ENCODE peak calls at places on chromosomes 3 and 15, in eight cellular contexts. Z is GM23338, A is AG09309, D is fibroblast of lung, G is activated B cell treated with CpG ODN at 0.5 μM for 24 hours, P is A549, C is cardiac muscle cell, X is AG04449. H is an unnamed sample.

GRCh38 chr3:16513141-16514020 is at the start of gene RFTN1:
- DNase-seq in Z (peak), A (no peak), D (peak), G (peak), P (no peak), C (peak), X (no peak), H (peak)

GRCh38 chr3:53180305-53181023 is 19.5 kb downstream of the PRKCD start:
- DNase-seq in Z (no peak), A (no peak), D (no peak), G (peak), P (no peak), C (no peak), X (no peak), H (no peak)

GRCh38 chr15:88894819-88895767 is at the start of gene HAPLN3:
- DNase-seq in Z (peak), A (no peak), D (peak), G (peak), P (peak), C (peak), X (no peak), H (no peak)

GRCh38 chr3:184636774-184637316 is 75.0 kb downstream of the MAGEF1 start:
- DNase-seq in Z (no peak), A (peak), D (peak), G (no peak), P (no peak), C (peak), X (peak), H (no peak)

GRCh38 chr3:84836961-84837360 is 121.8 kb upstream of the CADM2 start:
- DNase-seq in Z (peak), A (no peak), D (no peak), G (no peak), P (no peak), C (peak), X (no peak), H (no peak)

GRCh38 chr3:61250784-61251173 is 473 bp downstream of the FHIT start:
- DNase-seq in Z (peak), A (no peak), D (peak), G (no peak), P (no peak), C (no peak), X (no peak), H (peak)

GRCh38 chr3:110984456-110985250 is 87.0 kb upstream of the NECTIN3 start:
- DNase-seq in Z (no peak), A (no peak), D (no peak), G (no peak), P (no peak), C (no peak), X (no peak), H (no peak)

GRCh38 chr15:23518104-23518503 is 47.4 kb upstream of the MKRN3 start:
- DNase-seq in Z (no peak), A (no peak), D (no peak), G (no peak), P (no peak), C (no peak), X (no peak), H (no peak)

GRCh38 chr3:5479229-5479799 is 291.8 kb downstream of the EDEM1 start:
- DNase-seq in Z (no peak), A (no peak), D (no peak), G (no peak), P (no peak), C (no peak), X (no peak), H (no peak)

GRCh38 chr3:49351521-49352011 is 6.6 kb downstream of the GPX1 start:
- DNase-seq in Z (no peak), A (peak), D (peak), G (no peak), P (no peak), C (no peak), X (peak), H (no peak)

GRCh38 chr3:188900421-188900941 is 271.3 kb upstream of the TPRG1 start:
- DNase-seq in Z (no peak), A (peak), D (peak), G (no peak), P (peak), C (no peak), X (no peak), H (no peak)

GRCh38 chr15:50265620-50266019 is at the start of gene HDC:
- DNase-seq in Z (peak), A (no peak), D (no peak), G (no peak), P (no peak), C (peak), X (no peak), H (no peak)

GRCh38 chr15:92524161-92524560 is 130.5 kb downstream of the ST8SIA2 start:
- DNase-seq in Z (no peak), A (no peak), D (no peak), G (no peak), P (no peak), C (no peak), X (no peak), H (no peak)

GRCh38 chr3:52046186-52046913 is 10.0 kb downstream of the DUSP7 start:
- DNase-seq in Z (no peak), A (peak), D (peak), G (no peak), P (peak), C (no peak), X (peak), H (no peak)

GRCh38 chr3:103388214-103388613 is 953.4 kb downstream of the ZPLD1 start:
- DNase-seq in Z (no peak), A (no peak), D (peak), G (no peak), P (no peak), C (no peak), X (peak), H (no peak)

GRCh38 chr15:99009741-99010370 is 2.3 kb upstream of the PGPEP1L start:
- DNase-seq in Z (no peak), A (no peak), D (peak), G (no peak), P (no peak), C (peak), X (no peak), H (no peak)

GRCh38 chr3:87076951-87077350 is 86.0 kb upstream of the VGLL3 start:
- DNase-seq in Z (no peak), A (peak), D (peak), G (no peak), P (peak), C (no peak), X (peak), H (no peak)

GRCh38 chr3:30012941-30013543 is 593.4 kb upstream of the TGFBR2 start:
- DNase-seq in Z (peak), A (peak), D (peak), G (no peak), P (peak), C (peak), X (no peak), H (peak)

GRCh38 chr3:67109651-67110204 is 111.6 kb downstream of the KBTBD8 start:
- DNase-seq in Z (peak), A (peak), D (peak), G (no peak), P (peak), C (peak), X (peak), H (no peak)

GRCh38 chr3:15884132-15884531 is 86.4 kb upstream of the ANKRD28 start:
- DNase-seq in Z (no peak), A (no peak), D (no peak), G (no peak), P (no peak), C (no peak), X (no peak), H (no peak)

DNA sequence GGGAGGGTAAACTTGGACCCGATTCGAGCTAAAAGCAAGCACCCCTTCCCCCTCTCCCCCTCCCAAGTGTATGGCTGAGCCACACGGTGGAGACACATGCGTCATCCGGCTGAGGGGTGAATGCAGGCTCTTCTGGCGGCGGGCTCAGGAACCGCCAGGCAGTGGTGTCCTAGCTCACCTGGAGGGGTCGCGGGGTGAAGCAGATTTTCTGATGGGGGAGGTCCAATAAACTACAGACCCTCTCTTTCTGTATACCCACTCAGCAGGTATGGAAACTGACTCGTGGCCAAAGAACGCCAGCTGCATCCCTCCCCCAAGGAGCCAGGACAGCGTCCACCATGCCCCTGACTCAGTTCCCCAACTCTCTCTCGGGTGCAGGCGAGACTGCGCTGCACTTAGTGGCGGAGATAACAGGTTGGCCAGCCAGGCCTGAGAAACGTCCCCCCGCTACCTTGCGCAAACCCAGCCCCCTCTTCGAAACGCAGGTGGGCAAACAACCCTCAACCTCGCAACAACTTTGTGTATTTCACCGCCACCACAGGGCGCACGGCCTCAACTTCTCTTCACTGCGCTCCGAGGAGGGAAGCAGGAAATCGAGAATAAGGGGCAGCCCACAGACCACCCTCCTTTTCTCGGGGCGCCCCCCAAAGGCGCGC is 1.3 kb downstream of the MAGI1 start:
- DNase-seq in Z (peak), A (no peak), D (peak), G (no peak), P (peak), C (peak), X (no peak), H (peak)
- TF ChIP-seq CTCF in Z (peak), A (peak), D (no peak), G (no peak), P (no peak), C (peak), X (peak), H (peak)

GRCh38 chr3:112635674-112636073 is 5.3 kb downstream of the CCDC80 start:
- DNase-seq in Z (no peak), A (peak), D (peak), G (no peak), P (no peak), C (peak), X (peak), H (no peak)
- TF ChIP-seq CTCF in Z (no peak), A (no peak), D (peak), G (no peak), P (no peak), C (peak), X (peak), H (no peak)

DNA sequence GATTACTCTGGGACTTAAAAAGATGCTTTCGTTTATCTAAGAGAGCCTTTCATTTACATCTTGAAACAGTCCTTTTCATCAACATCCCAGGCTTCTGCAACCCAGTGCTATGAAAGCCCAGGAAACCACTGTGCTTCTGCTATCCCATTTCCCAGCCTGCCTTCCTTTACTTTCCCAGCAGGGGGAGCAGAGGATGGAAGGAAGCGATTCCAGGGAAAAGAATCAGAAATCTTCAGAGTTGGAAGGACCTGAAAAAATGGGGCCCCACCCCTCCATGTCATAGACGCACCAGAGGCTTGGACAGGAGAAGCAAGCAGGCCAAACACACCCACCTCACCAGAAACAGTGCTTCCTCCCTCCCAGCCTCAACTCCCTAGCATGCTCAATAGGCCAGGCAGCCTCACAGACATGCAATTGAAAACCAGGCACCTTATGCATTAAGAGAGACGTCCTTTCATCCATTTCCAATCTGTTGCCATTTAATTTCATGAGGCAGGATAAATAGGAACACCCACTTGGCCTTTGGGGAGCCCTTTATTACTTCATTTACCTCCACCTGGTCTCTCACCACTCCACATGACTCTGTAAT is 584.1 kb downstream of the NTRK3 start:
- DNase-seq in Z (peak), A (no peak), D (peak), G (no peak), P (peak), C (peak), X (no peak), H (peak)
- TF ChIP-seq CTCF in Z (peak), A (peak), D (peak), G (no peak), P (peak), C (peak), X (peak), H (peak)

GRCh38 chr3:72088486-72089025 is 303.6 kb upstream of the PROK2 start:
- DNase-seq in Z (peak), A (no peak), D (no peak), G (no peak), P (no peak), C (no peak), X (no peak), H (no peak)

GRCh38 chr3:72095521-72095920 is 310.6 kb upstream of the PROK2 start:
- DNase-seq in Z (no peak), A (no peak), D (no peak), G (no peak), P (no peak), C (no peak), X (no peak), H (no peak)

GRCh38 chr3:72093270-72093669 is 308.3 kb upstream of the PROK2 start:
- DNase-seq in Z (no peak), A (no peak), D (no peak), G (no peak), P (no peak), C (no peak), X (no peak), H (no peak)

GRCh38 chr3:72097053-72097452 is 312.1 kb upstream of the PROK2 start:
- DNase-seq in Z (no peak), A (no peak), D (no peak), G (no peak), P (no peak), C (no peak), X (no peak), H (no peak)

GRCh38 chr3:72092778-72093177 is 307.8 kb upstream of the PROK2 start:
- DNase-seq in Z (no peak), A (no peak), D (no peak), G (no peak), P (no peak), C (no peak), X (no peak), H (no peak)
- TF ChIP-seq CTCF in Z (peak), A (no peak), D (no peak), G (no peak), P (no peak), C (no peak), X (no peak), H (no peak)